ENCODE peak calls at places on chromosomes 16 and 17, in four cellular contexts. O is WERI-Rb-1, T is heart right ventricle, W is IMR-90. Z is an unnamed sample.

GRCh38 chr17:6458416-6458950 is 14.2 kb downstream of the PIMREG start:
- DNase-seq in O (no peak), T (no peak), W (no peak), Z (no peak)

GRCh38 chr16:19520861-19521331 is 1.0 kb downstream of the GDE1 start:
- DNase-seq in O (no peak), T (no peak), W (peak; percentile 54), Z (no peak)

GRCh38 chr17:64226132-64226531 is 36.9 kb downstream of the TEX2 start:
- DNase-seq in O (no peak), T (no peak), W (no peak), Z (no peak)

GRCh38 chr17:52235416-52235960 is 77.0 kb upstream of the CA10 start:
- DNase-seq in O (no peak), T (no peak), W (no peak), Z (no peak)

GRCh38 chr16:85055503-85056210 is 28.1 kb downstream of the KIAA0513 start:
- DNase-seq in O (no peak), T (no peak), W (peak; percentile 63), Z (no peak)

GRCh38 chr16:57810197-57811024 is 8.1 kb upstream of the KIFC3 start:
- DNase-seq in O (peak; percentile 45), T (peak; percentile 86), W (peak; percentile 68), Z (no peak)

GRCh38 chr16:64926476-64926875 is 195.4 kb downstream of the CDH11 start:
- DNase-seq in O (no peak), T (no peak), W (no peak), Z (no peak)

GRCh38 chr17:39270923-39271322 is 45.2 kb upstream of the STAC2 start:
- DNase-seq in O (no peak), T (no peak), W (peak; percentile 81), Z (peak; percentile 29)

GRCh38 chr17:43817826-43818225 is 15.1 kb downstream of the MPP3 start:
- DNase-seq in O (no peak), T (no peak), W (no peak), Z (no peak)

GRCh38 chr17:34633351-34633750 is 54.0 kb downstream of the TMEM132E start:
- DNase-seq in O (no peak), T (no peak), W (no peak), Z (no peak)

GRCh38 chr16:80027007-80027965 is 426.7 kb upstream of the MAF start:
- DNase-seq in O (peak; percentile 6), T (peak; percentile 63), W (peak; percentile 72), Z (peak; percentile 26)

GRCh38 chr17:31528291-31528874 is 136.9 kb downstream of the RAB11FIP4 start:
- DNase-seq in O (no peak), T (no peak), W (no peak), Z (no peak)

GRCh38 chr17:16853661-16854320 is 118.1 kb downstream of the TNFRSF13B start:
- DNase-seq in O (no peak), T (no peak), W (no peak), Z (no peak)

GRCh38 chr17:39822051-39822450 is 42.1 kb downstream of the IKZF3 start:
- DNase-seq in O (no peak), T (no peak), W (no peak), Z (no peak)

GRCh38 chr17:59607817-59608403 is 11.8 kb upstream of the CLTC start:
- DNase-seq in O (peak; percentile 49), T (no peak), W (no peak), Z (no peak)

GRCh38 chr16:54236761-54237160 is 49.8 kb downstream of the IRX3 start:
- DNase-seq in O (no peak), T (no peak), W (peak; percentile 43), Z (no peak)

GRCh38 chr17:50636145-50636803 is 1.6 kb downstream of the ABCC3 start:
- DNase-seq in O (no peak), T (no peak), W (no peak), Z (no peak)

GRCh38 chr16:81838794-81839193 is 59.7 kb downstream of the PLCG2 start:
- DNase-seq in O (no peak), T (no peak), W (peak; percentile 9), Z (no peak)

GRCh38 chr16:70520612-70521297 is 2.6 kb downstream of the COG4 start:
- DNase-seq in O (no peak), T (no peak), W (peak; percentile 74), Z (no peak)

GRCh38 chr16:81807767-81808166 is 28.7 kb downstream of the PLCG2 start:
- DNase-seq in O (no peak), T (no peak), W (no peak), Z (no peak)

GRCh38 chr16:27335349-27336052 is 21.7 kb downstream of the IL4R start:
- DNase-seq in O (no peak), T (no peak), W (peak; percentile 54), Z (no peak)

GRCh38 chr17:17116406-17116805 is 74.1 kb downstream of the MPRIP start:
- DNase-seq in O (no peak), T (no peak), W (no peak), Z (no peak)

DNA sequence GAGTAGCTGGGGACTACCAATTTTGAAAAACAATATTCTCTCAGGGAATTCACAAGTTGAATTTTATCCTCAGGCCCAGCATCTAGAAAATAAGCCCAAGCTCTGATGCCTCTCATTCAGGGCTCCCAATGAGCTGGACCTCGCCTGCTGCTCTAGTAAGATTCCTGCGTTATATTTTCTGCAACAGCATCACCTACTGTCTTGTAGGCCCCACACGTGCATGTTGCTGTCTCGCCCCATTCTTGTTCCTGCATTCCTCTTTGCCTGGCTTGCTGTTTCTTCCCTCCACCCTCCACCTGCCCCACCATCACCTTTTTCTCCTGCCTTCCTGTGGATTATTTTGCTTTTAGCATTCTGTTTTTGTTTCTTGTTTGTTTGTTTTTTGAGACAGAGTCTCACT is 8.3 kb upstream of the ST6GALNAC2 start:
- DNase-seq in O (no peak), T (no peak), W (no peak), Z (no peak)
- H3K27ac ChIP-seq in O (no peak overlapping the region), T (no peak overlapping the region), W (no peak overlapping the region), Z (no peak overlapping the region)

GRCh38 chr16:56645838-56646237 is 5.8 kb upstream of the MT1B start:
- DNase-seq in O (no peak), T (no peak), W (peak; percentile 2), Z (no peak)

GRCh38 chr16:56641166-56641565 is 2.7 kb downstream of the MT1A start:
- DNase-seq in O (no peak), T (no peak), W (no peak), Z (no peak)

GRCh38 chr16:56645311-56645710 is 6.4 kb upstream of the MT1B start:
- DNase-seq in O (no peak), T (no peak), W (no peak), Z (no peak)

GRCh38 chr16:56643080-56643778 is 4.8 kb downstream of the MT1A start:
- DNase-seq in O (no peak), T (peak; percentile 42), W (no peak), Z (no peak)

GRCh38 chr16:56643833-56644232 is 5.4 kb downstream of the MT1A start:
- DNase-seq in O (no peak), T (no peak), W (no peak), Z (no peak)
- TF ChIP-seq CTCF in O (no peak), T (no peak), W (no peak), Z (no peak)

GRCh38 chr17:72587773-72588511 is 467.1 kb downstream of the SOX9 start:
- DNase-seq in O (no peak), T (no peak), W (peak; percentile 64), Z (no peak)
- H3K27ac ChIP-seq in O (no peak overlapping the region), T (no peak overlapping the region), W (peak overlapping the region; percentile 1), Z (peak overlapping the region; percentile 58)

GRCh38 chr16:16988963-16989362 is 481.8 kb downstream of the XYLT1 start:
- DNase-seq in O (no peak), T (no peak), W (no peak), Z (no peak)

GRCh38 chr16:16996830-16997229 is 473.9 kb downstream of the XYLT1 start:
- DNase-seq in O (no peak), T (no peak), W (no peak), Z (no peak)

GRCh38 chr16:16994831-16995230 is 475.9 kb downstream of the XYLT1 start:
- DNase-seq in O (no peak), T (no peak), W (no peak), Z (no peak)

GRCh38 chr16:16992986-16993783 is 477.6 kb downstream of the XYLT1 start:
- DNase-seq in O (no peak), T (no peak), W (no peak), Z (no peak)

DNA sequence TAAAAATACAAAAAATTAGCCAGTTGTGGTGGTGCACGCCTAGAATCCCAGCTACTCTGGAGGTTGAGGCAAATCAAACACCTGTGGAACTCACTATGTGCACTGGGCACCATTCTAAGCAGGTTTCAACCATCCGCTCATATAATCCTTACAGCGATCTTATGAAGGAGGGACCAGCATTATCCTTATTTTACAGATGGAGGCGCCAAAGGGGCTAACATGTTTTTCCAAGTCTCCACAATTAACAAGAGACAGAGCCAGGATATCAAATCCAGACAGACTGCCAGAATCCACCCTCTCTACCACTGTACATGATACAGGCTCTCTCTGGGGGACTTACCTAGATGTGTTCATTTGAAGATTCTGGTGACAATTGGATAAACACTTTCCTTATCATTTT is 479.0 kb downstream of the XYLT1 start:
- DNase-seq in O (no peak), T (no peak), W (no peak), Z (no peak)
- TF ChIP-seq CTCF in O (no peak), T (no peak), W (no peak), Z (no peak)

DNA sequence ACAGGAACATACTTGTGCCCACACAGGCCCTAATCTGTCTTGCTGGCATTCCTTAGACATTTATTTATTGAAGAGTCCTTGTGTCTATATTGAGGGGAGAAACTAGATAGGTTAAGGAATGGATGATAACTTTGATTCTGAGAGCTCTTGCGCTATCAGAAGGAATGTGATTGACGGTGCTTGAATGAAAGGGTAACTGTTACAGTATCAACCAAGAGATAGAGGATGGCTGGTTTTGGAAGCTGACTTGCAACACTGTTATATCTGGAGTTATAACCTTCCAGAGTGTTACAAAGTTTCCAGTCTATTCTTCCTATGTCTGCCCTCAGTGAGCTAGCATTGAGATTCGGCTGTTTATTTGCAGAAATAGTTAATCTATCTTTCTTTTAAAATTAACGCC is 36.5 kb downstream of the PRKCA start:
- DNase-seq in O (no peak), T (no peak), W (no peak), Z (no peak)
- H3K27ac ChIP-seq in O (no peak overlapping the region), T (no peak overlapping the region), W (no peak overlapping the region), Z (no peak overlapping the region)